ENCODE peak calls at places on chromosomes 11 and 22, in four cellular contexts. One of them, this sample, is unnamed.

GRCh38 chr11:65026810-65027209 is 429 bp upstream of the SNX15 start:
- DNase-seq in astrocyte: no peak
- DNase-seq in A549: no peak
- DNase-seq in progenitor cell of endocrine pancreas: no peak
- DNase-seq in this sample: no peak

GRCh38 chr22:27084130-27084529 is 426.7 kb downstream of the MIAT start:
- DNase-seq in astrocyte: no peak
- DNase-seq in A549: no peak
- DNase-seq in progenitor cell of endocrine pancreas: no peak
- DNase-seq in this sample: no peak

GRCh38 chr22:44277404-44278135 is 35.2 kb downstream of the SHISAL1 start:
- DNase-seq in astrocyte: no peak
- DNase-seq in A549: no peak
- DNase-seq in progenitor cell of endocrine pancreas: no peak
- DNase-seq in this sample: no peak

GRCh38 chr11:76160856-76161255 is 45.4 kb downstream of the WNT11 start:
- DNase-seq in astrocyte: no peak
- DNase-seq in A549: no peak
- DNase-seq in progenitor cell of endocrine pancreas: no peak
- DNase-seq in this sample: peak; percentile 42

GRCh38 chr11:587978-588380 is 11.7 kb downstream of the PHRF1 start:
- DNase-seq in astrocyte: peak; percentile 42
- DNase-seq in A549: peak; percentile 73
- DNase-seq in progenitor cell of endocrine pancreas: no peak
- DNase-seq in this sample: peak; percentile 99

GRCh38 chr11:113818426-113818825 is 38.8 kb downstream of the CLDN25 start:
- DNase-seq in astrocyte: no peak
- DNase-seq in A549: no peak
- DNase-seq in progenitor cell of endocrine pancreas: no peak
- DNase-seq in this sample: no peak

GRCh38 chr11:13487661-13488030 is 8.2 kb downstream of the PTH start:
- DNase-seq in astrocyte: no peak
- DNase-seq in A549: peak; percentile 67
- DNase-seq in progenitor cell of endocrine pancreas: no peak
- DNase-seq in this sample: no peak

GRCh38 chr11:93648168-93648567 is 13.3 kb upstream of the CEP295 start:
- DNase-seq in astrocyte: peak; percentile 4
- DNase-seq in A549: peak; percentile 17
- DNase-seq in progenitor cell of endocrine pancreas: no peak
- DNase-seq in this sample: no peak

GRCh38 chr11:71996946-71997345 is 1.8 kb upstream of the IL18BP start:
- DNase-seq in astrocyte: no peak
- DNase-seq in A549: no peak
- DNase-seq in progenitor cell of endocrine pancreas: no peak
- DNase-seq in this sample: peak; percentile 97

GRCh38 chr11:84686726-84687125 is 940.4 kb downstream of the DLG2 start:
- DNase-seq in astrocyte: peak; percentile 12
- DNase-seq in A549: no peak
- DNase-seq in progenitor cell of endocrine pancreas: no peak
- DNase-seq in this sample: no peak

GRCh38 chr11:106091480-106092123 is 14.1 kb downstream of the AASDHPPT start:
- DNase-seq in astrocyte: peak; percentile 86
- DNase-seq in A549: no peak
- DNase-seq in progenitor cell of endocrine pancreas: no peak
- DNase-seq in this sample: no peak

GRCh38 chr11:73257342-73258103 is 14.6 kb upstream of the P2RY6 start:
- DNase-seq in astrocyte: peak; percentile 97
- DNase-seq in A549: peak; percentile 77
- DNase-seq in progenitor cell of endocrine pancreas: no peak
- DNase-seq in this sample: no peak

GRCh38 chr22:46902998-46903916 is 140.8 kb downstream of the TBC1D22A start:
- DNase-seq in astrocyte: no peak
- DNase-seq in A549: no peak
- DNase-seq in progenitor cell of endocrine pancreas: no peak
- DNase-seq in this sample: no peak

GRCh38 chr22:48719978-48720661 is 1107.6 kb downstream of the BRD1 start:
- DNase-seq in astrocyte: no peak
- DNase-seq in A549: no peak
- DNase-seq in progenitor cell of endocrine pancreas: no peak
- DNase-seq in this sample: peak; percentile 34

GRCh38 chr11:61579398-61580291 is 1.2 kb downstream of the SYT7 start:
- DNase-seq in astrocyte: no peak
- DNase-seq in A549: no peak
- DNase-seq in progenitor cell of endocrine pancreas: no peak
- DNase-seq in this sample: no peak

GRCh38 chr11:69750108-69750850 is 24.9 kb downstream of the FGF4 start:
- DNase-seq in astrocyte: no peak
- DNase-seq in A549: no peak
- DNase-seq in progenitor cell of endocrine pancreas: no peak
- DNase-seq in this sample: no peak

GRCh38 chr11:132414451-132414850 is 1044.0 kb downstream of the NTM start:
- DNase-seq in astrocyte: no peak
- DNase-seq in A549: no peak
- DNase-seq in progenitor cell of endocrine pancreas: no peak
- DNase-seq in this sample: no peak

GRCh38 chr11:45451766-45452440 is 165.8 kb upstream of the SYT13 start:
- DNase-seq in astrocyte: peak; percentile 21
- DNase-seq in A549: no peak
- DNase-seq in progenitor cell of endocrine pancreas: no peak
- DNase-seq in this sample: no peak

GRCh38 chr11:105937738-105938137 is 84.3 kb downstream of the MSANTD4 start:
- DNase-seq in astrocyte: peak; percentile 50
- DNase-seq in A549: no peak
- DNase-seq in progenitor cell of endocrine pancreas: no peak
- DNase-seq in this sample: no peak

GRCh38 chr11:72239296-72239848 is 4.6 kb downstream of the PHOX2A start:
- DNase-seq in astrocyte: peak; percentile 41
- DNase-seq in A549: no peak
- DNase-seq in progenitor cell of endocrine pancreas: no peak
- DNase-seq in this sample: no peak

GRCh38 chr11:122155765-122156527 is 39.9 kb upstream of the BLID start:
- DNase-seq in astrocyte: peak; percentile 70
- DNase-seq in A549: peak; percentile 26
- DNase-seq in progenitor cell of endocrine pancreas: no peak
- DNase-seq in this sample: no peak

GRCh38 chr11:78651136-78651775 is 76.6 kb upstream of the NARS2 start:
- DNase-seq in astrocyte: no peak
- DNase-seq in A549: no peak
- DNase-seq in progenitor cell of endocrine pancreas: no peak
- DNase-seq in this sample: no peak

DNA sequence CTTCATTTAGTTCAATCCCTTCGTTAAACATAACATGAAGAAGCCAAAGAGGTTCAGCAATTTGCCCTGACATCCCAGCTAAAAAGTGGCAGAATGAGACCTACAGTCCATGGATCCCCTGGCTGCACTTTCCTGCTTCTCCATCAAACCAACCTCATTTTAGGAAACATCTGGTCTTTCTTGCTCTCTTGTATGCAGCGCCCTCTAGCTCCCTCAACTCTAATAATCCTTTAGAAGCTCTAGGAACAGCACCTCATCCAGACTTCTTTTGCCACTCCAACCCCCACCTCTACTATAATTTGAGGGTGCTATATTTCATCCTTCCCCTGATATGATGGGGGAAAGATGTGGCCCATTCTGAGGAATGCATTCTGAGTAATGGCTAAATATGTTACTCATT is 7.4 kb downstream of the CNTF start:
- DNase-seq in astrocyte: peak; percentile 37
- DNase-seq in A549: peak; percentile 61
- DNase-seq in progenitor cell of endocrine pancreas: no peak
- DNase-seq in this sample: no peak
- TF ChIP-seq CTCF in astrocyte: peak; percentile 42
- TF ChIP-seq CTCF in A549: peak; percentile 55
- TF ChIP-seq CTCF in progenitor cell of endocrine pancreas: peak; percentile 55
- TF ChIP-seq CTCF in this sample: peak; percentile 50

GRCh38 chr22:18070556-18071306 is 7.1 kb upstream of the PEX26 start:
- DNase-seq in astrocyte: no peak
- DNase-seq in A549: no peak
- DNase-seq in progenitor cell of endocrine pancreas: no peak
- DNase-seq in this sample: no peak
- TF ChIP-seq CTCF in astrocyte: no peak
- TF ChIP-seq CTCF in A549: no peak
- TF ChIP-seq CTCF in progenitor cell of endocrine pancreas: peak; percentile 45
- TF ChIP-seq CTCF in this sample: no peak

GRCh38 chr11:46669606-46670243 is 30.7 kb downstream of the ARHGAP1 start:
- DNase-seq in astrocyte: no peak
- DNase-seq in A549: peak; percentile 31
- DNase-seq in progenitor cell of endocrine pancreas: no peak
- DNase-seq in this sample: no peak
- TF ChIP-seq CTCF in astrocyte: no peak
- TF ChIP-seq CTCF in A549: peak; percentile 23
- TF ChIP-seq CTCF in progenitor cell of endocrine pancreas: peak; percentile 27
- TF ChIP-seq CTCF in this sample: peak; percentile 67

GRCh38 chr11:81007046-81007445 is 1566.2 kb upstream of the TENM4 start:
- DNase-seq in astrocyte: peak; percentile 2
- DNase-seq in A549: no peak
- DNase-seq in progenitor cell of endocrine pancreas: no peak
- DNase-seq in this sample: no peak

GRCh38 chr11:81000334-81001100 is 1559.7 kb upstream of the TENM4 start:
- DNase-seq in astrocyte: no peak
- DNase-seq in A549: no peak
- DNase-seq in progenitor cell of endocrine pancreas: no peak
- DNase-seq in this sample: no peak

GRCh38 chr11:81004576-81004975 is 1563.7 kb upstream of the TENM4 start:
- DNase-seq in astrocyte: no peak
- DNase-seq in A549: no peak
- DNase-seq in progenitor cell of endocrine pancreas: no peak
- DNase-seq in this sample: no peak

GRCh38 chr11:81005595-81005994 is 1564.8 kb upstream of the TENM4 start:
- DNase-seq in astrocyte: peak; percentile 90
- DNase-seq in A549: peak; percentile 38
- DNase-seq in progenitor cell of endocrine pancreas: no peak
- DNase-seq in this sample: no peak

GRCh38 chr11:81002374-81002773 is 1561.5 kb upstream of the TENM4 start:
- DNase-seq in astrocyte: no peak
- DNase-seq in A549: no peak
- DNase-seq in progenitor cell of endocrine pancreas: no peak
- DNase-seq in this sample: no peak
- TF ChIP-seq CTCF in astrocyte: no peak
- TF ChIP-seq CTCF in A549: no peak
- TF ChIP-seq CTCF in progenitor cell of endocrine pancreas: no peak
- TF ChIP-seq CTCF in this sample: no peak

DNA sequence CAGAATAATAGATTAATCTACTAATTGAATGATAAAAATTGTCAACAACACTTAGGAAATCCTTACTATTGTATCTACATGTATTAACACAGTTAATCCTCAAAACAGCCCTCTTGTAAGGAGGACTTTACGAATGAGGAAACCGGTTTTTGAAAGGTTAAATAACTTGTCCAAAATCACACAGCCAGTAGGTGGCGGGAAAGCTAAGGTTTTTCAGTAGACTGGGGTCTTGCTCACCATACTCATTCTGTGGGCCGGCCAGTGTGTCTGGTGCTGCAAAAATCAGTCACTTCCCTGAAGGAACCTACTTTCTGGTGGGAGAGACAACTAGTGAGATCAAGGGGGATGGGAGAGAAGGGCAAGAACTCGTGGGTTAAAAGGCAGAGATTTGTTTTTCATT is 3.8 kb downstream of the DCPS start:
- DNase-seq in astrocyte: peak; percentile 31
- DNase-seq in A549: peak; percentile 40
- DNase-seq in progenitor cell of endocrine pancreas: no peak
- DNase-seq in this sample: no peak
- TF ChIP-seq CTCF in astrocyte: peak; percentile 51
- TF ChIP-seq CTCF in A549: peak; percentile 18
- TF ChIP-seq CTCF in progenitor cell of endocrine pancreas: peak; percentile 54
- TF ChIP-seq CTCF in this sample: no peak

DNA sequence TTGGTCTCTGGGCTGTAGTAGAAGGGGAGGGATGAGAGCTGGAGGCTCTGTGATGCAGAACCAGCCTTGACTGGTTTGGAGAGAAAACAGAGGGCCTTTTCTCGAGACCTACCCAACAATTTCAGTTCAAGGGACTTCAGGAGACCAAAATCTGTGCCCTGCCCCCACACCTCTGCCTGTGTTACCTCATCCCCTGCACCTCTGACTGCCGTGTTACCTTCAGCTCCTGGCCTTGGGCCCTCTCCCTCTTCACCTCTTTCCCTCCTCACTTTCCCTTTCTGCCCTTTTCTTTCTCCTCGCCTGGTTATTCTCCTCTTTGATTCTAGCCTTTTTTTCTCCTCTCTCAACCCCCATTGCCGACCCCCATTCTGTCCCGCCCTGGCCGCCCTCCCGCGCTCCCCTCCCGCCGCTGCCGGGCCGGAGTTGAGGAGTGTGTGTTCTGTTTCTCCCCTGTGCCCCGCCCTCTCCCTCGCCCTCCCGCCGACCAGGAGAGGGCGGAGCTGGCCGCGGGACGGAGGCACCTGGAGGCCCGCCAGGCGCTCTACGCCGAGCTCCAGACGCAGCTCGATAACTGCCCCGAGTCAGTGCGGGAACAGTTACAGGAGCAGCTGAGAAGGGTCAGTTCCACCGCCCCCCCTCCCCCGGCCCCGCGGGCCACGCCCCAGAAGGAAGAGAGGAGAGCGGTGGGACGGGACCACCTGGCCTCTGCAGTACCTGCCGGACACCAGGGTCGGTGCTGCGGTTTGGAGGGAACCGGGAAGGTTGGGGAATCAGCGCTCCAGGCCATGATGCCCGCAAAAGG is 27.2 kb downstream of the PHLDB1 start:
- DNase-seq in astrocyte: peak; percentile 44
- DNase-seq in A549: no peak
- DNase-seq in progenitor cell of endocrine pancreas: peak; percentile 80
- DNase-seq in this sample: peak; percentile 36
- TF ChIP-seq CTCF in astrocyte: no peak
- TF ChIP-seq CTCF in A549: no peak
- TF ChIP-seq CTCF in progenitor cell of endocrine pancreas: peak; percentile 40
- TF ChIP-seq CTCF in this sample: no peak

GRCh38 chr11:19658344-19658743 is 54.3 kb upstream of the NAV2 start:
- DNase-seq in astrocyte: no peak
- DNase-seq in A549: peak; percentile 17
- DNase-seq in progenitor cell of endocrine pancreas: no peak
- DNase-seq in this sample: no peak
- TF ChIP-seq CTCF in astrocyte: no peak
- TF ChIP-seq CTCF in A549: no peak
- TF ChIP-seq CTCF in progenitor cell of endocrine pancreas: peak; percentile 10
- TF ChIP-seq CTCF in this sample: no peak

GRCh38 chr22:38513063-38513462 is 7.0 kb upstream of the DDX17 start:
- DNase-seq in astrocyte: no peak
- DNase-seq in A549: no peak
- DNase-seq in progenitor cell of endocrine pancreas: no peak
- DNase-seq in this sample: no peak
- TF ChIP-seq CTCF in astrocyte: no peak
- TF ChIP-seq CTCF in A549: no peak
- TF ChIP-seq CTCF in progenitor cell of endocrine pancreas: peak; percentile 41
- TF ChIP-seq CTCF in this sample: no peak

This sample was measured in CD14-positive monocyte.